ENCODE peak calls at places on chromosomes 2 and 18, in seven cellular contexts. T, A, L, G, M, N and B are unnamed samples.

GRCh38 chr2:8059794-8060193 is 622.1 kb upstream of the ID2 start:
- DNase-seq in T (no peak), A (no peak), L (no peak), G (no peak), M (no peak), N (no peak), B (no peak)

GRCh38 chr18:23972416-23972815 is 42.1 kb upstream of the TTC39C start:
- DNase-seq in T (no peak), A (no peak), L (no peak), G (no peak), M (no peak), N (no peak), B (no peak)

GRCh38 chr18:56563568-56563967 is 74.8 kb downstream of the TXNL1 start:
- DNase-seq in T (no peak), A (no peak), L (no peak), G (no peak), M (peak), N (no peak), B (peak)

GRCh38 chr2:197707316-197708213 is 2.4 kb downstream of the MARS2 start:
- DNase-seq in T (no peak), A (no peak), L (no peak), G (no peak), M (peak), N (peak), B (peak)

GRCh38 chr2:105683145-105683544 is 61.6 kb upstream of the NCK2 start:
- DNase-seq in T (no peak), A (no peak), L (no peak), G (no peak), M (peak), N (no peak), B (no peak)

GRCh38 chr2:237978058-237978712 is 11.4 kb downstream of the UBE2F start:
- DNase-seq in T (no peak), A (no peak), L (peak), G (no peak), M (no peak), N (peak), B (peak)

GRCh38 chr2:3911891-3912455 is 208.6 kb downstream of the DCDC2C start:
- DNase-seq in T (no peak), A (no peak), L (no peak), G (no peak), M (no peak), N (no peak), B (no peak)

GRCh38 chr2:43258547-43259156 is 32.2 kb upstream of the ZFP36L2 start:
- DNase-seq in T (no peak), A (no peak), L (no peak), G (no peak), M (no peak), N (no peak), B (no peak)

GRCh38 chr2:188318161-188318749 is 26.6 kb downstream of the GULP1 start:
- DNase-seq in T (no peak), A (no peak), L (no peak), G (no peak), M (no peak), N (no peak), B (no peak)

GRCh38 chr2:176199902-176200301 is 11.4 kb downstream of the HOXD1 start:
- DNase-seq in T (no peak), A (no peak), L (no peak), G (no peak), M (no peak), N (no peak), B (no peak)

GRCh38 chr18:51339866-51340265 is 142.4 kb upstream of the MEX3C start:
- DNase-seq in T (no peak), A (no peak), L (no peak), G (no peak), M (no peak), N (no peak), B (no peak)

GRCh38 chr2:41283079-41283765 is 764.6 kb upstream of the PKDCC start:
- DNase-seq in T (no peak), A (no peak), L (no peak), G (no peak), M (no peak), N (peak), B (no peak)

GRCh38 chr2:77629529-77629928 is 107.4 kb upstream of the LRRTM4 start:
- DNase-seq in T (no peak), A (no peak), L (no peak), G (no peak), M (no peak), N (no peak), B (no peak)

GRCh38 chr2:236657801-236658200 is 88.2 kb downstream of the ACKR3 start:
- DNase-seq in T (no peak), A (no peak), L (no peak), G (no peak), M (no peak), N (no peak), B (no peak)

GRCh38 chr2:35783723-35784122 is 571.9 kb upstream of the CRIM1 start:
- DNase-seq in T (no peak), A (no peak), L (no peak), G (no peak), M (no peak), N (no peak), B (no peak)

GRCh38 chr2:137838255-137839092 is 125.8 kb upstream of the HNMT start:
- DNase-seq in T (no peak), A (no peak), L (no peak), G (peak), M (peak), N (peak), B (peak)

GRCh38 chr2:55500025-55500424 is 19.5 kb upstream of the CFAP36 start:
- DNase-seq in T (no peak), A (no peak), L (no peak), G (no peak), M (peak), N (peak), B (peak)

GRCh38 chr18:1784113-1784512 is 787.2 kb downstream of the METTL4 start:
- DNase-seq in T (no peak), A (no peak), L (no peak), G (no peak), M (no peak), N (no peak), B (no peak)

GRCh38 chr2:100580474-100581264 is 17.9 kb downstream of the PDCL3 start:
- DNase-seq in T (peak), A (no peak), L (no peak), G (no peak), M (peak), N (no peak), B (no peak)

GRCh38 chr2:182784777-182785176 is 68.7 kb downstream of the DNAJC10 start:
- DNase-seq in T (no peak), A (no peak), L (no peak), G (no peak), M (peak), N (peak), B (peak)

GRCh38 chr18:75679347-75679746 is 251.8 kb upstream of the SMIM21 start:
- DNase-seq in T (peak), A (peak), L (peak), G (no peak), M (no peak), N (no peak), B (no peak)

GRCh38 chr2:237350597-237350996 is 63.4 kb downstream of the COL6A3 start:
- DNase-seq in T (no peak), A (no peak), L (no peak), G (no peak), M (no peak), N (no peak), B (no peak)

GRCh38 chr2:241898681-241899270 is 29.2 kb downstream of the RTP5 start:
- DNase-seq in T (peak), A (no peak), L (peak), G (no peak), M (no peak), N (no peak), B (no peak)

GRCh38 chr2:157178865-157179264 is 78.6 kb upstream of the GALNT5 start:
- DNase-seq in T (no peak), A (no peak), L (no peak), G (no peak), M (peak), N (no peak), B (peak)

GRCh38 chr2:148813603-148814065 is 61.4 kb upstream of the KIF5C start:
- DNase-seq in T (no peak), A (no peak), L (no peak), G (peak), M (no peak), N (no peak), B (no peak)

GRCh38 chr18:69622961-69623360 is 222.3 kb downstream of the DOK6 start:
- DNase-seq in T (no peak), A (no peak), L (no peak), G (no peak), M (no peak), N (no peak), B (no peak)

GRCh38 chr18:14936313-14936712 is 188.3 kb downstream of the ANKRD30B start:
- DNase-seq in T (no peak), A (no peak), L (no peak), G (no peak), M (no peak), N (no peak), B (no peak)
- TF ChIP-seq POLR2A in T (no peak), A (no peak), L (no peak), G (no peak), M (no peak), N (no peak), B (no peak)

GRCh38 chr2:224847961-224848850 is 132.0 kb upstream of the CCDC195 start:
- DNase-seq in T (no peak), A (no peak), L (no peak), G (no peak), M (no peak), N (peak), B (no peak)
- TF ChIP-seq POLR2A in T (no peak), A (no peak), L (no peak), G (no peak), M (no peak), N (no peak), B (no peak)

DNA sequence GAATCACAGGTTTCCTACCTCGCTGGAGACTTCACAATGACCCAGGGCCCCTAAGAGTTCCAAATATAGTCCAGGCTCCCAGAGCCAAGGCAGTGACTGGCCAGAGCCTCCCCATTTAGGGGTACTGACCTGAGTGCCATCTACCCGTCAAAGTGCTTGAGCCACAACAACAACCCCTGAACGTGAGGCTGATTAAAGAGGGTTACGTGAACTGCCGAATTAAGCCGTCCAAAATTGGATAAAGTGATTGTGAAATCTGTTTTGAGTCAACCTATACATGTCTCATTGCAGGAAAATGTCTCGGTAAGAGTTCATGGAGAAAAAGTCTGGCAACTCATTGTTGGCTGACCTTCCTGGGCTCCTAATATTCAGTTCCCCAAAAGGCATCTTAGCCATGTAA is 116.4 kb downstream of the TTC32 start:
- DNase-seq in T (no peak), A (no peak), L (no peak), G (no peak), M (no peak), N (peak), B (no peak)
- TF ChIP-seq POLR2A in T (no peak), A (no peak), L (no peak), G (no peak), M (no peak), N (no peak), B (no peak)

GRCh38 chr2:219278655-219279150 is 463 bp upstream of the DNAJB2 start:
- DNase-seq in T (no peak), A (no peak), L (no peak), G (no peak), M (no peak), N (no peak), B (no peak)
- TF ChIP-seq POLR2A in T (no peak), A (no peak), L (no peak), G (no peak), M (no peak), N (no peak), B (no peak)

GRCh38 chr2:10126627-10127026 is 4.1 kb downstream of the RRM2 start:
- DNase-seq in T (no peak), A (no peak), L (peak), G (no peak), M (no peak), N (peak), B (peak)
- TF ChIP-seq POLR2A in T (no peak), A (no peak), L (no peak), G (peak), M (no peak), N (no peak), B (peak)

GRCh38 chr2:85264471-85264870 is 63.3 kb downstream of the TGOLN2 start:
- DNase-seq in T (no peak), A (no peak), L (no peak), G (no peak), M (no peak), N (peak), B (no peak)

GRCh38 chr2:85265304-85265703 is 62.5 kb downstream of the TGOLN2 start:
- DNase-seq in T (peak), A (no peak), L (peak), G (no peak), M (no peak), N (no peak), B (no peak)

GRCh38 chr2:85259865-85260264 is 67.9 kb downstream of the TGOLN2 start:
- DNase-seq in T (no peak), A (no peak), L (no peak), G (no peak), M (no peak), N (no peak), B (no peak)

GRCh38 chr2:85266424-85267041 is 61.3 kb downstream of the TGOLN2 start:
- DNase-seq in T (peak), A (peak), L (peak), G (peak), M (peak), N (peak), B (peak)

DNA sequence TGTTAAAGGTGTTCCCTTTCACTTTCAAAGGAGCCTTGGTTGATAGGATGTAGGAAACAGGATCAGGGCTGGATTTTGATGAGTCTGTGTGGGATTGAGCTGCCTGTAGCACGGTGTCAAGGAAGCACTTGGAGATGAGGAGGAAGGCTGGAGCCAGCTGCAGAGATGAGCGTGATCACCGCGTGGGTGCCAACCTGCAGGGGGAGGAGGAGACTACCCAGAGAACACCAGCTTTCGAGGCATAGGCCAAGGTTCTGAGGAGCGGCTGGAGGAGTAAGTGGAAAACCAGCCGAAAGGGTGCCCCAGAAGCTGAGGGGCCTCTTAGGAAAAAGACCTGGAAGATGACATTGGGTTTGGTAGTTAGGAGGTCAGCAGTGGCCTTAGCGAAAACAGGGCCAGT is 64.2 kb downstream of the TGOLN2 start:
- DNase-seq in T (no peak), A (no peak), L (no peak), G (no peak), M (no peak), N (no peak), B (no peak)
- TF ChIP-seq POLR2A in T (no peak), A (no peak), L (no peak), G (no peak), M (no peak), N (no peak), B (no peak)

GRCh38 chr2:161416294-161416632 is at the start of gene TBR1:
- DNase-seq in T (no peak), A (no peak), L (no peak), G (no peak), M (peak), N (no peak), B (peak)
- TF ChIP-seq POLR2A in T (no peak), A (no peak), L (no peak), G (no peak), M (no peak), N (no peak), B (no peak)

DNA sequence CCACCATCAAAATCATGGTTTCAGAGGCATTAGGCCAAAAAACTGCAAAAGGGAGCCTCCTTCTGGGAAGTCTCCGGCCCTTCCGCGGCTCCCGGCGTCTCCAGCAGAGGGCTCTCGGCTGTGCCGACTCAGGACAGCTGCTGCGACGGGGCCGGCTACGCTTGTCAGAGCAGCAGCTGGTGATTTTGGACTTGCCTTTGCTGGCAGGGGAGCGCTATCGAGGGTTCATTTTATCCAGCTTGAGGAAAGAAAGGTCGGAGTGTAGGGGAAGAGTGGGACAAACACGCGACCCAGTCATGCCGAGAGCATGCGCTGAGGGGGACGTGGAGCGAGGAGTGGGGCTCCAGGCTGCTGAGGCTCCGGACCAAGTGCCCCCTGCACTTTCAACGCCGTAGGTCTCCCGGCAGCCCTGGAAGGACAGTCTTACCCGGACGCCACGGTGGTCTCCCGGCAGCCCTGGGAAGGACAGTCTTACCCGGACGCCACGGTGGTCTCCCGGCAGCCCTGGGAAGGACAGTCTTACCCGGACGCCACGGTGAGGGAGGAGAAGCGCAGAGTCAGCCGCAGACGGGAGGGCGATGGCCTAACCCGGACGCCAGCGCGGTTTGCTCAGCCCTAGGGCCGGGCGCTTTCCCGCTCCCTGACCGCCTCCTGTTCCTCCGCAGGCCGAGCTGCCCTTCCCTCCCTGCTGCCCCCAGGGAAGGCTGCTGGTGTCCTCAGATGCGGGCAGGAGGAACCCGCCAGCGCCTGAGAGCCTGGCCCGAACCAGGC is 21.7 kb downstream of the DDX18 start:
- DNase-seq in T (peak), A (peak), L (peak), G (peak), M (peak), N (peak), B (peak)
- TF ChIP-seq POLR2A in T (no peak), A (no peak), L (no peak), G (no peak), M (no peak), N (no peak), B (peak)

GRCh38 chr2:179264238-179265081 is at the start of gene SESTD1:
- DNase-seq in T (peak), A (peak), L (peak), G (peak), M (peak), N (peak), B (peak)
- TF ChIP-seq POLR2A in T (no peak), A (peak), L (no peak), G (no peak), M (peak), N (no peak), B (no peak)

GRCh38 chr2:130372055-130372832 is 16.4 kb downstream of the PTPN18 start:
- DNase-seq in T (peak), A (peak), L (peak), G (peak), M (peak), N (peak), B (peak)
- TF ChIP-seq POLR2A in T (no peak), A (peak), L (peak), G (peak), M (peak), N (peak), B (peak)